ENCODE peak calls at places on chromosomes 13 and 19, in seven cellular contexts. N, Z, J, O, U, T and E are unnamed samples.
A peak's percentile ranks its signal among the peaks of the same experiment; 100 is the strongest.

GRCh38 chr19:46355234-46355990 is 8.5 kb downstream of the PPP5C start:
- DNase-seq in N (peak; percentile 65), Z (no peak), J (no peak), O (no peak), U (no peak), T (peak; percentile 69), E (no peak)

GRCh38 chr19:29587059-29587458 is 19.0 kb upstream of the POP4 start:
- DNase-seq in N (no peak), Z (no peak), J (no peak), O (no peak), U (no peak), T (no peak), E (no peak)

GRCh38 chr13:80504453-80504852 is 163.5 kb upstream of the SPRY2 start:
- DNase-seq in N (no peak), Z (no peak), J (no peak), O (no peak), U (no peak), T (no peak), E (no peak)

GRCh38 chr13:76014618-76015315 is 378.6 kb downstream of the LMO7 start:
- DNase-seq in N (no peak), Z (no peak), J (no peak), O (peak; percentile 60), U (peak; percentile 74), T (no peak), E (peak; percentile 53)

GRCh38 chr19:3075605-3076431 is 13.5 kb upstream of the TLE5 start:
- DNase-seq in N (peak; percentile 83), Z (no peak), J (peak; percentile 71), O (no peak), U (no peak), T (peak; percentile 77), E (peak; percentile 72)

GRCh38 chr13:43036386-43037220 is 13.2 kb downstream of the DNAJC15 start:
- DNase-seq in N (peak; percentile 84), Z (no peak), J (no peak), O (no peak), U (peak; percentile 25), T (no peak), E (no peak)

GRCh38 chr13:77516342-77516789 is 19.1 kb upstream of the SCEL start:
- DNase-seq in N (no peak), Z (no peak), J (no peak), O (peak; percentile 12), U (peak; percentile 75), T (no peak), E (peak; percentile 36)

GRCh38 chr19:651114-651818 is 11.6 kb downstream of the FGF22 start:
- DNase-seq in N (no peak), Z (no peak), J (no peak), O (no peak), U (no peak), T (no peak), E (no peak)

GRCh38 chr13:43030548-43030947 is 7.2 kb downstream of the DNAJC15 start:
- DNase-seq in N (no peak), Z (no peak), J (no peak), O (no peak), U (no peak), T (no peak), E (no peak)

GRCh38 chr19:7868326-7868670 is 5.9 kb downstream of the PRR36 start:
- DNase-seq in N (peak; percentile 49), Z (no peak), J (no peak), O (peak; percentile 31), U (no peak), T (no peak), E (no peak)

GRCh38 chr19:33758541-33759013 is 38.1 kb upstream of the KCTD15 start:
- DNase-seq in N (no peak), Z (no peak), J (no peak), O (no peak), U (peak; percentile 25), T (no peak), E (no peak)

GRCh38 chr19:21314676-21315075 is 14.5 kb downstream of the ZNF708 start:
- DNase-seq in N (no peak), Z (no peak), J (no peak), O (peak; percentile 91), U (peak; percentile 37), T (peak; percentile 14), E (peak; percentile 36)

GRCh38 chr19:2540646-2541454 is 64.9 kb downstream of the GADD45B start:
- DNase-seq in N (peak; percentile 96), Z (peak; percentile 97), J (no peak), O (peak; percentile 98), U (peak; percentile 99), T (peak; percentile 96), E (peak; percentile 97)

GRCh38 chr13:114231886-114232285 is 2.8 kb upstream of the CDC16 start:
- DNase-seq in N (no peak), Z (no peak), J (no peak), O (no peak), U (no peak), T (no peak), E (no peak)

DNA sequence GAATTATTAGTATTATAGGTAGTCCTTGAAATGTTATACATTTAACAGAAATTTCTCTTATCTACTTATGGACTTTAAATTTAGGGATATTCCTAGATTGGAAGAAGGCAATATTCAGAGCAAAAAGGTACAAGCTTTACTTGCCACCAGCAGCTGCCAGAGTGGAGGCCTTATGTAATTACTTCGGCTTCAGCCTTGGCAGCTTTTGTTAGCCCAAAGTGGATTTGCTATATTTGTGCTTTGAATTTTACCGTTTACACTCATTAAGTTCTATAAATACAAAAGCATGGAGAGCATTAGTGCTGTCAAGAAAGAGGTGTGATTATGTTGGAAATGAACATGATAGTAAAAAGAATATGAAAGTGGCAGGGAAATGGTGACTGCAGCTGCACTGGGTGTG is 319.9 kb downstream of the ATP8A2 start:
- DNase-seq in N (no peak), Z (no peak), J (no peak), O (no peak), U (no peak), T (no peak), E (no peak)
- H3K4me1 ChIP-seq in N (peaks cover 3% of the 10 kb centered on the region), Z (no peaks in the 10 kb centered on the region), J (no peaks in the 10 kb centered on the region), O (peaks cover 2% of the 10 kb centered on the region), U (no peaks in the 10 kb centered on the region), T (no peaks in the 10 kb centered on the region), E (no peaks in the 10 kb centered on the region)

DNA sequence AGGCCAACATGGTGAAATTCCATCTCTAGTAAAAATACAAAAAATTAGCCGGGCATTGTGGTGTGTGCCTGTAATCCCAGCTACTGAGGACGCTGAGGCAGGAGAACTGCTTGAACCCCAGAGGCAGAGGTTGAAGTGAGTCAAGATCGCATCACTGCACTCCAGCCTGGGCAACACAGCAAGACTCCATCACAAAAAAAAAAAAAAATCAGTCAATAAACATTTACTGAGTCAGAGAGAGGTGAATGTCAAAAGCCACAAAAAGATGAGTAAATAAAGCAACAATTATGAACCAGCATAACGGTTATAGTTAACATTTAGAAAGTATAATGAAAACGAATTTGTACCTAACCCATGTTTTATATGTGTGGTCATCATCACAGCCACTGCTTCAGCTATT is 23.1 kb downstream of the PSPC1 start:
- DNase-seq in N (no peak), Z (no peak), J (no peak), O (no peak), U (no peak), T (no peak), E (no peak)
- H3K4me3 ChIP-seq in N (no peak overlapping the region), Z (no peak overlapping the region), J (no peak overlapping the region), O (no peak overlapping the region), U (no peak overlapping the region), T (no peak overlapping the region), E (no peak overlapping the region)

DNA sequence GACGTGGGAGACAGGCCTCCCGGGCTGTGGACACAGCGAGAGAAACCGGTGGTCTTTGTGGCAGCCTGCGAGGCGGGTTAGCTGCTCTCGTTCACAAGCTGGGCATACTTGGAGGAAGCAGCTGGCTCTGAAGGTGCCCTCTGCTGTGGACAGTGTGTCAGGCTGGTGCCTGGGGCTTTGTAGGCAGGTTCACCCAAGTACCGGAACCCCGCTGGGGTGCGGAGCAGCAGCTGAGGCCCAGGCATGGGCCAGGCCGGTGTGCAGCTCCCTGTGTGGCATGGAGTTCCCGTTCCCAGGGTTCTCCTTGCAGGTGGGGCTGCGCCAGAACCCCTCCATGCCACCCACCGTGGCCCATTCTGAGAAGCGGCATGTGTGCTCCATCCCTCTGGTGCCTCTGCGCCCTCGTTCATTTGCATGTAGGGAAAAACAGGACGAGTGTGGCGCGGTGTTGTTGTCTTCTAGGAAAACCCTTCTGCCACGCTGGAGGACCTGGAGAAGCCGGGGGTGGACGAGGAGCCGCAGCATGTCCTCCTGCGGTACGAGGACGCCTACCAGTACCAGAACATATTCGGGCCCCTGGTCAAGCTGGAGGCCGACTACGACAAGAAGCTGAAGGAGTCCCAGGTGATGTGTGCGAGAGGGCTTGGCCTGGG is 20.0 kb downstream of the UPF1 start:
- DNase-seq in N (peak; percentile 49), Z (no peak), J (no peak), O (no peak), U (no peak), T (no peak), E (no peak)
- H3K27me3 ChIP-seq in N (no peaks in the 10 kb centered on the region), Z (no peaks in the 10 kb centered on the region), J (no peaks in the 10 kb centered on the region), O (no peaks in the 10 kb centered on the region), U (no peaks in the 10 kb centered on the region), T (no peaks in the 10 kb centered on the region), E (no peaks in the 10 kb centered on the region)

GRCh38 chr13:40609972-40610726 is 56.3 kb downstream of the FOXO1 start:
- DNase-seq in N (no peak), Z (no peak), J (no peak), O (no peak), U (peak; percentile 30), T (no peak), E (no peak)
- H3K4me1 ChIP-seq in N (peaks cover 23% of the 10 kb centered on the region), Z (no peaks in the 10 kb centered on the region), J (peaks cover 84% of the 10 kb centered on the region), O (no peaks in the 10 kb centered on the region), U (no peaks in the 10 kb centered on the region), T (no peaks in the 10 kb centered on the region), E (peaks cover 18% of the 10 kb centered on the region)

GRCh38 chr19:50550594-50550966 is 17.7 kb downstream of the LRRC4B start:
- DNase-seq in N (no peak), Z (no peak), J (no peak), O (no peak), U (no peak), T (no peak), E (no peak)
- H3K4me3 ChIP-seq in N (no peak overlapping the region), Z (no peak overlapping the region), J (no peak overlapping the region), O (no peak overlapping the region), U (no peak overlapping the region), T (no peak overlapping the region), E (no peak overlapping the region)

GRCh38 chr13:94966380-94966779 is 254.0 kb upstream of the SOX21 start:
- DNase-seq in N (no peak), Z (no peak), J (no peak), O (no peak), U (no peak), T (no peak), E (no peak)
- H3K27me3 ChIP-seq in N (peaks cover 12% of the 10 kb centered on the region), Z (peaks cover 12% of the 10 kb centered on the region), J (peaks cover 3% of the 10 kb centered on the region), O (peaks cover 75% of the 10 kb centered on the region), U (peaks cover 28% of the 10 kb centered on the region), T (peaks cover 82% of the 10 kb centered on the region), E (peaks cover 55% of the 10 kb centered on the region)